ENCODE peak calls at places on chromosomes 13 and 19, in five cellular contexts. P is esophagus squamous epithelium, R is psoas muscle, J is cardiac muscle cell, K is endodermal cell. X is an unnamed sample.

GRCh38 chr13:109096101-109096500 is 466.7 kb downstream of the MYO16 start:
- DNase-seq in J (no peak), P (no peak), K (no peak), R (no peak), X (no peak)

GRCh38 chr13:30113983-30114491 is 193.3 kb downstream of the KATNAL1 start:
- DNase-seq in R (no peak), J (peak; percentile 47), P (no peak), K (peak; percentile 61), X (peak; percentile 11)

GRCh38 chr19:39223703-39224279 is 19.7 kb upstream of the SYCN start:
- DNase-seq in K (peak; percentile 87), R (no peak), J (peak; percentile 76), P (no peak), X (no peak)

GRCh38 chr19:17865364-17866311 is 5.9 kb downstream of the RPL18A start:
- DNase-seq in K (peak; percentile 78), R (no peak), J (no peak), P (no peak), X (peak; percentile 53)

GRCh38 chr19:8158411-8159074 is 9.2 kb upstream of the FBN3 start:
- DNase-seq in J (peak; percentile 89), P (no peak), R (no peak), K (peak; percentile 80), X (peak; percentile 74)

GRCh38 chr13:105918842-105919741 is 616.4 kb downstream of the EFNB2 start:
- DNase-seq in K (peak; percentile 75), P (no peak), R (no peak), J (no peak), X (no peak)

GRCh38 chr19:5961969-5962945 is 15.7 kb downstream of the RANBP3 start:
- DNase-seq in K (no peak), J (peak; percentile 42), P (no peak), R (no peak), X (no peak)

GRCh38 chr19:45508681-45508930 is 1.3 kb downstream of the VASP start:
- DNase-seq in J (peak; percentile 76), R (no peak), P (no peak), K (no peak), X (no peak)

GRCh38 chr19:35995655-35995993 is 636 bp downstream of the SDHAF1 start:
- DNase-seq in K (peak; percentile 87), J (peak; percentile 65), P (no peak), R (peak; percentile 76), X (peak; percentile 68)

GRCh38 chr13:31056650-31057275 is 104.9 kb downstream of the HSPH1 start:
- DNase-seq in K (peak; percentile 44), R (no peak), J (no peak), P (no peak), X (peak; percentile 37)

GRCh38 chr13:113082198-113083021 is 23.2 kb upstream of the F7 start:
- DNase-seq in P (no peak), K (no peak), R (peak; percentile 23), J (no peak), X (no peak)

GRCh38 chr13:28494861-28495585 is at the start of gene FLT1:
- DNase-seq in R (peak; percentile 77), K (peak; percentile 92), P (no peak), J (peak; percentile 71), X (peak; percentile 71)

GRCh38 chr19:57282011-57282636 is 1.8 kb downstream of the ZNF460 start:
- DNase-seq in J (no peak), P (no peak), K (no peak), R (no peak), X (no peak)

GRCh38 chr13:104809483-104809882 is 1726.0 kb downstream of the EFNB2 start:
- DNase-seq in K (no peak), J (no peak), P (no peak), R (no peak), X (no peak)

GRCh38 chr19:53004242-53004641 is 9.5 kb upstream of the ERVV-1 start:
- DNase-seq in P (no peak), R (no peak), J (no peak), K (no peak), X (no peak)

GRCh38 chr19:46521241-46521640 is 25.6 kb upstream of the PNMA8B start:
- DNase-seq in J (no peak), K (no peak), P (no peak), R (no peak), X (no peak)

GRCh38 chr19:32767951-32768679 is 48.5 kb downstream of the TDRD12 start:
- DNase-seq in R (no peak), P (no peak), J (no peak), K (no peak), X (peak; percentile 59)

GRCh38 chr13:33971305-33971819 is 153.4 kb downstream of the RFC3 start:
- DNase-seq in P (no peak), R (no peak), K (no peak), J (no peak), X (no peak)

GRCh38 chr19:41426952-41427646 is at the start of gene B3GNT8:
- DNase-seq in R (peak; percentile 87), P (peak; percentile 30), K (peak; percentile 96), J (peak; percentile 94), X (peak; percentile 88)

GRCh38 chr19:14494910-14495677 is 833 bp downstream of the GIPC1 start:
- DNase-seq in K (no peak), R (no peak), J (no peak), P (no peak), X (no peak)

GRCh38 chr13:100389617-100390016 is 199.0 kb downstream of the GGACT start:
- DNase-seq in J (no peak), R (no peak), K (no peak), P (no peak), X (no peak)

GRCh38 chr13:50543767-50544166 is 299.7 kb downstream of the DLEU7 start:
- DNase-seq in K (no peak), P (no peak), R (peak; percentile 52), J (no peak), X (no peak)

GRCh38 chr19:18951721-18952281 is 10.8 kb upstream of the HOMER3 start:
- DNase-seq in J (no peak), K (no peak), P (no peak), R (no peak), X (no peak)

GRCh38 chr13:92849381-92849780 is 377.2 kb upstream of the GPC6 start:
- DNase-seq in J (no peak), K (no peak), P (no peak), R (no peak), X (no peak)

GRCh38 chr19:11781295-11782057 is 14.7 kb downstream of the ZNF441 start:
- DNase-seq in R (no peak), K (no peak), J (no peak), P (no peak), X (no peak)

GRCh38 chr13:21557995-21558394 is 46.0 kb downstream of the MICU2 start:
- DNase-seq in R (no peak), P (no peak), K (peak; percentile 68), J (peak; percentile 59), X (peak; percentile 24)

GRCh38 chr19:41784337-41785239 is 11.8 kb upstream of the CEACAM3 start:
- DNase-seq in R (no peak), J (no peak), P (no peak), K (no peak), X (no peak)

GRCh38 chr13:31773538-31773937 is 34.2 kb downstream of the RXFP2 start:
- DNase-seq in K (no peak), R (no peak), J (no peak), P (no peak), X (no peak)

GRCh38 chr13:27005556-27005955 is 166.1 kb downstream of the USP12 start:
- DNase-seq in K (peak; percentile 63), P (no peak), R (no peak), J (no peak), X (no peak)

GRCh38 chr13:66461021-66461420 is 769.1 kb downstream of the PCDH9 start:
- DNase-seq in K (no peak), R (no peak), J (no peak), P (no peak), X (no peak)

GRCh38 chr13:31540316-31540715 is 199.0 kb upstream of the RXFP2 start:
- DNase-seq in P (no peak), R (no peak), K (no peak), J (no peak), X (no peak)

GRCh38 chr19:49890349-49891311 is 6.1 kb downstream of the IL4I1 start:
- DNase-seq in P (no peak), R (no peak), J (peak; percentile 64), K (peak; percentile 93), X (no peak)

GRCh38 chr19:37572203-37572602 is 22.4 kb downstream of the ZNF571 start:
- DNase-seq in P (no peak), J (no peak), R (no peak), K (no peak), X (no peak)

GRCh38 chr13:49303533-49304252 is 56.0 kb downstream of the CDADC1 start:
- DNase-seq in R (no peak), P (no peak), J (no peak), K (no peak), X (no peak)

GRCh38 chr13:80196756-80197155 is 144.2 kb downstream of the SPRY2 start:
- DNase-seq in K (no peak), R (no peak), J (no peak), P (no peak), X (no peak)
- H3K27ac ChIP-seq in K (no peak overlapping the region), R (no peak overlapping the region), J (no peak overlapping the region), P (no peak overlapping the region), X (no peak overlapping the region)

GRCh38 chr19:58547323-58548312 is 3.8 kb downstream of the TRIM28 start:
- DNase-seq in R (no peak), J (no peak), K (no peak), P (no peak), X (no peak)
- H3K4me3 ChIP-seq in R (no peak overlapping the region), J (no peak overlapping the region), K (peak overlapping the region; percentile 100), P (no peak overlapping the region), X (no peak overlapping the region)

GRCh38 chr19:31054430-31054829 is 294.8 kb downstream of the TSHZ3 start:
- DNase-seq in R (no peak), K (peak; percentile 90), J (peak; percentile 63), P (no peak), X (peak; percentile 80)
- TF ChIP-seq CTCF in R (peak; percentile 16), K (peak; percentile 89), J (peak; percentile 76), P (no peak), X (peak; percentile 88)

GRCh38 chr19:2081873-2082810 is 14.0 kb downstream of the MOB3A start:
- DNase-seq in K (no peak), P (no peak), J (no peak), R (peak; percentile 62), X (no peak)

GRCh38 chr19:2079076-2079864 is 16.9 kb downstream of the MOB3A start:
- DNase-seq in P (no peak), J (no peak), R (peak; percentile 48), K (no peak), X (no peak)

GRCh38 chr19:2077833-2078619 is 18.1 kb downstream of the MOB3A start:
- DNase-seq in J (no peak), R (peak; percentile 44), K (no peak), P (no peak), X (no peak)

GRCh38 chr19:2080336-2080988 is 15.7 kb downstream of the MOB3A start:
- DNase-seq in K (no peak), R (no peak), P (no peak), J (no peak), X (no peak)

DNA sequence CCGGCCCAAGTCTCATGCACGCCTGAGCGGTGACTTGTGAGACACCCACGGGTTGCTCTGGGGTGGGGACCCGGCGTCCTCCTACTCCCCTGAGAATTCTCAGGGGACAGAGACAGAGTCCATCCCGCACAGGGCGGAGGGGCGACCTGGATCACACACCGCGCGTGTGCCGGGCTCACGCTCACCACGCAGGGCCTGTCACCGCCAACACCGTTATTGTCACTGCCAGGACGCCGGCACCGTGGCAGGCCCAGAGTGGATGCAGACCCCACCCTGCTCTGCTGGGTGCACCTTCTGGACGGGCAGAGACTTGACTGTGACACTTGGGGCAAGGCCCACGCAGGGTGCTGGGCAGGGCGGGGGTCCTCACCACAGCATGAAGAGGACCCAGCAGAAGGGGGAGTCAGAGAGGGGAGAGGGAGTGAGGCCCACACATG is 16.2 kb downstream of the MOB3A start:
- DNase-seq in P (no peak), J (no peak), R (no peak), K (no peak), X (no peak)
- H3K27ac ChIP-seq in P (peak overlapping the region; percentile 99), J (no peak overlapping the region), R (no peak overlapping the region), K (no peak overlapping the region), X (no peak overlapping the region)